ENCODE peak calls at places on chromosomes 7 and 10, in six cellular contexts. S is substantia nigra; I is tibial nerve; L is CD4-positive, alpha-beta T cell; B is HepG2; O is fibroblast of lung. W is an unnamed sample.

GRCh38 chr10:87635498-87636312 is 24.0 kb upstream of the PAPSS2 start:
- DNase-seq in S (no peak), L (no peak), I (no peak), O (peak), B (peak), W (peak)

GRCh38 chr10:14468726-14469125 is 138.0 kb upstream of the FRMD4A start:
- DNase-seq in I (no peak), O (no peak), L (no peak), B (no peak), S (no peak), W (no peak)

GRCh38 chr7:97064972-97065587 is 40.4 kb upstream of the DLX5 start:
- DNase-seq in O (peak), L (no peak), I (peak), S (no peak), B (peak), W (peak)

GRCh38 chr10:44832595-44833390 is 78.3 kb upstream of the TMEM72 start:
- DNase-seq in B (no peak), O (no peak), I (no peak), L (no peak), S (no peak), W (no peak)

GRCh38 chr7:37920619-37921339 is at the start of gene EPDR1:
- DNase-seq in B (peak), L (peak), O (peak), I (peak), S (peak), W (peak)

GRCh38 chr10:2839081-2839725 is 228.1 kb upstream of the PFKP start:
- DNase-seq in S (no peak), I (peak), B (peak), L (no peak), O (no peak), W (peak)

GRCh38 chr10:100909506-100910260 is 3.1 kb upstream of the SLF2 start:
- DNase-seq in I (no peak), B (no peak), S (no peak), L (no peak), O (no peak), W (no peak)

GRCh38 chr10:62399211-62399610 is 25.0 kb downstream of the ZNF365 start:
- DNase-seq in S (no peak), L (no peak), O (peak), I (no peak), B (no peak), W (no peak)

GRCh38 chr7:30473903-30474302 is 4.7 kb downstream of the NOD1 start:
- DNase-seq in L (no peak), O (no peak), B (no peak), I (no peak), S (no peak), W (no peak)

GRCh38 chr10:12194752-12195271 is 879 bp downstream of the NUDT5 start:
- DNase-seq in S (no peak), O (peak), L (peak), B (no peak), I (peak), W (peak)

GRCh38 chr10:100826983-100827818 is 81.8 kb downstream of the PAX2 start:
- DNase-seq in S (no peak), L (peak), O (no peak), B (no peak), I (no peak), W (peak)

GRCh38 chr10:80161321-80162084 is 29.0 kb downstream of the PLAC9 start:
- DNase-seq in I (no peak), S (no peak), B (peak), O (no peak), L (no peak), W (no peak)

GRCh38 chr10:29676732-29677131 is 42.0 kb upstream of the SVIL start:
- DNase-seq in S (no peak), L (no peak), B (no peak), I (no peak), O (no peak), W (no peak)

GRCh38 chr7:134885967-134886352 is 100.3 kb upstream of the AGBL3 start:
- DNase-seq in S (no peak), L (no peak), B (peak), I (no peak), O (peak), W (no peak)

GRCh38 chr10:118522791-118523498 is 72.5 kb downstream of the PRLHR start:
- DNase-seq in L (no peak), S (no peak), I (no peak), O (peak), B (no peak), W (no peak)

GRCh38 chr10:44982114-44982460 is 3.5 kb upstream of the DEPP1 start:
- DNase-seq in L (no peak), I (no peak), O (peak), S (no peak), B (no peak), W (no peak)

GRCh38 chr7:232571-233455 is 40.4 kb downstream of the FAM20C start:
- DNase-seq in B (no peak), I (no peak), L (no peak), O (peak), S (no peak), W (no peak)

GRCh38 chr10:114869500-114869899 is 47.9 kb downstream of the FHIP2A start:
- DNase-seq in B (no peak), O (peak), L (no peak), S (no peak), I (no peak), W (no peak)

GRCh38 chr10:33273295-33274002 is 61.0 kb downstream of the NRP1 start:
- DNase-seq in L (no peak), B (peak), I (peak), O (peak), S (no peak), W (peak)

GRCh38 chr7:100190059-100190711 is 12.5 kb downstream of the STAG3 start:
- DNase-seq in O (peak), S (no peak), B (peak), I (no peak), L (no peak), W (peak)

GRCh38 chr10:100742067-100742771 is 3.2 kb upstream of the PAX2 start:
- DNase-seq in S (no peak), I (no peak), L (no peak), O (no peak), B (no peak), W (no peak)

GRCh38 chr7:55592492-55592891 is 20.2 kb upstream of the VOPP1 start:
- DNase-seq in S (no peak), O (no peak), B (no peak), I (no peak), L (no peak), W (no peak)

GRCh38 chr7:74001150-74001494 is 26.9 kb upstream of the ELN start:
- DNase-seq in L (no peak), B (no peak), I (no peak), O (no peak), S (no peak), W (no peak)

GRCh38 chr7:44738876-44739665 is 9.6 kb upstream of the ZMIZ2 start:
- DNase-seq in S (no peak), I (no peak), B (no peak), O (no peak), L (no peak), W (no peak)

GRCh38 chr7:81410471-81411117 is 359.3 kb downstream of the HGF start:
- DNase-seq in I (no peak), S (no peak), B (no peak), O (no peak), L (no peak), W (no peak)

GRCh38 chr10:132264966-132265877 is 42.5 kb downstream of the STK32C start:
- DNase-seq in B (no peak), L (no peak), O (peak), I (no peak), S (no peak), W (no peak)

GRCh38 chr10:7337431-7338171 is 73.2 kb downstream of the SFMBT2 start:
- DNase-seq in L (no peak), O (no peak), B (no peak), S (peak), I (no peak), W (no peak)

GRCh38 chr7:36668080-36668479 is 56.2 kb downstream of the AOAH start:
- DNase-seq in I (no peak), S (no peak), B (no peak), L (no peak), O (peak), W (no peak)

GRCh38 chr10:20105931-20106330 is 289.7 kb downstream of the PLXDC2 start:
- DNase-seq in O (peak), L (no peak), S (no peak), B (no peak), I (no peak), W (no peak)

GRCh38 chr10:78936412-78937342 is 132.1 kb upstream of the ZMIZ1 start:
- DNase-seq in O (no peak), S (no peak), B (no peak), L (no peak), I (no peak), W (no peak)

GRCh38 chr7:139358541-139359365 is 941 bp upstream of the LUC7L2 start:
- DNase-seq in L (peak), O (peak), S (no peak), I (no peak), B (no peak), W (peak)

GRCh38 chr7:150450491-150450992 is at the start of gene GIMAP8:
- DNase-seq in O (no peak), B (no peak), L (peak), I (peak), S (peak), W (peak)

GRCh38 chr10:110504111-110504735 is 6.5 kb downstream of the DUSP5 start:
- DNase-seq in O (peak), B (no peak), I (peak), L (peak), S (peak), W (peak)

DNA sequence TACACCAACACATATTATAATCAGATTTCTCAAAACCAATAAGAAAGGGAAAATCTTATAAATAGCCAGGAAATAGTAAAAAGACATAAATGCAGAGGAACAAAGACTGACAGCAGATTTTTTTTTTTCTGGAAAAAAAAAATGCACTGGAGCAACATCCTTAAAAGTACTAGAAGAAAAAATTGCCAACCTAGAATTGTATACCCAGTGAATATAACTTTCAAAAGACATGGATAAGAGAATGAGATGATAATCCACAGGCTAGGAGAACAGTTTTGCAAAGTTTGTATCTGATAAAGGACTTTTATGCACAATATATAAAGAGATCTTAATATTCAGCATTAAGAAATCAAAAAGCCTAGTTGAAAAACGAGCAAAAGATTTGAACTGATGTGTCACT is 554.0 kb downstream of the AUTS2 start:
- DNase-seq in S (no peak), O (no peak), B (no peak), L (no peak), I (no peak), W (no peak)
- H3K27ac ChIP-seq in S (no peak), O (no peak), B (no peak), L (no peak), I (no peak), W (no peak)

GRCh38 chr7:157693071-157693520 is 356.3 kb downstream of the DNAJB6 start:
- DNase-seq in S (no peak), L (no peak), I (no peak), O (no peak), B (no peak), W (no peak)
- H3K27ac ChIP-seq in S (no peak), L (no peak), I (no peak), O (no peak), B (no peak), W (no peak)

GRCh38 chr7:2757904-2758672 is 70.1 kb downstream of the AMZ1 start:
- DNase-seq in O (peak), S (no peak), L (peak), I (peak), B (peak), W (peak)

GRCh38 chr7:2761131-2761624 is 73.2 kb downstream of the AMZ1 start:
- DNase-seq in O (no peak), I (no peak), S (no peak), L (no peak), B (no peak), W (no peak)

GRCh38 chr7:2760098-2760889 is 72.3 kb downstream of the AMZ1 start:
- DNase-seq in O (peak), L (no peak), B (peak), I (peak), S (no peak), W (peak)

GRCh38 chr7:2758673-2759603 is 70.9 kb downstream of the AMZ1 start:
- DNase-seq in B (no peak), O (no peak), L (no peak), I (no peak), S (no peak), W (peak)

DNA sequence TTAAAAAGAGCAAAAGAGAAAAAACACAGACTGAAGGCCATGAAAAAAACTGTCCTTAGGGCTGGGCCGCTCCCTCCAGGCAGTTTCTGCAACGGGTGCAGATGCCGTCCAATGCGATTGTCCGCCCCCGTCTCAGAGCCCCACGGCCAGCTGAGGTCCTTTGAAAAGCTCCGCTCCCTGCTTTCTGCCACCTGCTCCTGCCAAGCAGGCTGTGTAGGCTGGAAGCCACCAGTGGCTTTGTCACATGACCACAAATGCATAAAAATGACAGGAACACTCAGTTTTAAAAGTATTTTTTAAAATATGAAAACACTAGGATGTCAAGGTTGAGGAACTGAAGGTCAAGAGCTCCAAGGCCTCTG is 71.7 kb downstream of the AMZ1 start:
- DNase-seq in B (no peak), I (no peak), S (no peak), O (no peak), L (no peak), W (no peak)
- H3K27ac ChIP-seq in B (no peak), I (peak), S (peak), O (peak), L (no peak), W (peak)

GRCh38 chr10:72276013-72276387 is 2.3 kb downstream of the DDIT4 start:
- DNase-seq in L (no peak), B (no peak), S (no peak), O (no peak), I (no peak), W (peak)
- H3K27ac ChIP-seq in L (peak), B (peak), S (peak), O (no peak), I (peak), W (peak)

DNA sequence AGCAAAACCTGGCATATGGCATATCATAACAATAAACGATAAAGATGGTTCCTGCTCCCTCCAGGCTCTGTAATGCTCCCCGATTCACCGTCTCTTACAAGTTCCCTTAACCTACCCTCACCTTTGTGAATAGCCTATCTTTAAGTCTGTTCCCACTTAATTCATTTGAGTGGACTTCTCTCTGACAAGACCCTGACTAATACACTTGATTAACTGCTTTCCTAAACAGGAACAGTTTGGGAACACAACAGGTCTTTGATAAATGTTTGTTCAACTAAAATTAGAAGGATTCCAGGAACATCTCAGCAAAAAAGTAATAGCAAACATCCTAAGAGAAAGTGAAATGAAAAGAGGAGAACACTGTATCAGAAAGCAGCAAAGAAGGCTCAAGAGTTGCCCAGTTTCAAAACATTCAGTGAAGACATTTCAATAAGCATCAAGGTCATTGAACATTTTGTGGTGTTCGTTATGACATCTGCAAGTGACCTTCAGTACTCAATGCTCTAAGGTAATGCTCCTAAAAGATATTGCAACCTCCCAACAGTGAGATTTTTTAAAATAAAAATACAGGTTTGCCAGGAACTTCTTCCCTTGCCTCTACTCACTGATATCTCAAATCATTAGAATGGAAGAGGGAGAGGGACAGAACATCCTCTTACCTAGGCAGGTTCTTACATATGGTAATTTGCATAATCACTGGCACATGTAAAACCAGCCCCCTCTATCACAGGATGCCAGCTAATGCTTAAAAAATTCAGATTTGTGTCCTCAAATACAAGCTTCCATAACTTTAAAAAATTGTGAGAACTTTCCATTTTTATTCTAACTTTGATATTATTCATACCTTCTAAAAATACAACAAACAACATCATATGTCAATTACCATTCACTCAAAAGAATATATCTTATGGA is 11.4 kb upstream of the ARHGAP12 start:
- DNase-seq in S (no peak), L (no peak), I (no peak), B (no peak), O (peak), W (no peak)
- H3K27ac ChIP-seq in S (no peak), L (no peak), I (peak), B (peak), O (peak), W (no peak)

GRCh38 chr7:132142006-132142405 is 434.3 kb downstream of the PLXNA4 start:
- DNase-seq in S (no peak), B (no peak), I (no peak), L (no peak), O (no peak), W (no peak)

GRCh38 chr7:132141109-132141508 is 435.2 kb downstream of the PLXNA4 start:
- DNase-seq in S (no peak), L (no peak), O (peak), B (no peak), I (no peak), W (no peak)

GRCh38 chr7:132148876-132149275 is 427.4 kb downstream of the PLXNA4 start:
- DNase-seq in O (no peak), B (no peak), S (no peak), I (no peak), L (no peak), W (no peak)

GRCh38 chr7:132145466-132145865 is 430.8 kb downstream of the PLXNA4 start:
- DNase-seq in I (peak), L (no peak), B (no peak), S (no peak), O (peak), W (no peak)

DNA sequence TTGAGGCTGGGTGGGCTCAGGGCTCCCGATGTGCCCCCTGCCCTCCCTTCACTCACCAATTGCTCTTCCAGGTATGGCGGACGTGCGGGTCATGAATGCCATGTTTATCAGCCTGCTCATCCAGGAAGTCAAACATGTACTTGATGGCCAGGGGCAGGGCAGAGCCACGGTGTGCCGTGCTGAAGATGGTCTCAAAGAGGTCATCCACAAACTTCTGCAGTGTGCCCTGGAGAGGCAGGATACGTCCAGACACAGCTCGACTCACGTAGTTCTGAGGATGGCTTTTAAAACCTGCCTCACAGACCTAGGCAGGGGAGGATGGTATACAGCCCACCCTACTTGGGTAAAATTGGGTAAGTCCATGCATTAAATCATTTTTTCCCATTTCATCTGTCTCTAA is 431.2 kb downstream of the PLXNA4 start:
- DNase-seq in B (no peak), S (no peak), O (no peak), L (no peak), I (no peak), W (no peak)
- H3K27ac ChIP-seq in B (no peak), S (no peak), O (no peak), L (no peak), I (no peak), W (no peak)

GRCh38 chr7:7922684-7923385 is 45.8 kb upstream of the GLCCI1 start:
- DNase-seq in S (no peak), O (no peak), L (no peak), B (peak), I (no peak), W (peak)
- H3K27ac ChIP-seq in S (no peak), O (no peak), L (no peak), B (no peak), I (no peak), W (no peak)

DNA sequence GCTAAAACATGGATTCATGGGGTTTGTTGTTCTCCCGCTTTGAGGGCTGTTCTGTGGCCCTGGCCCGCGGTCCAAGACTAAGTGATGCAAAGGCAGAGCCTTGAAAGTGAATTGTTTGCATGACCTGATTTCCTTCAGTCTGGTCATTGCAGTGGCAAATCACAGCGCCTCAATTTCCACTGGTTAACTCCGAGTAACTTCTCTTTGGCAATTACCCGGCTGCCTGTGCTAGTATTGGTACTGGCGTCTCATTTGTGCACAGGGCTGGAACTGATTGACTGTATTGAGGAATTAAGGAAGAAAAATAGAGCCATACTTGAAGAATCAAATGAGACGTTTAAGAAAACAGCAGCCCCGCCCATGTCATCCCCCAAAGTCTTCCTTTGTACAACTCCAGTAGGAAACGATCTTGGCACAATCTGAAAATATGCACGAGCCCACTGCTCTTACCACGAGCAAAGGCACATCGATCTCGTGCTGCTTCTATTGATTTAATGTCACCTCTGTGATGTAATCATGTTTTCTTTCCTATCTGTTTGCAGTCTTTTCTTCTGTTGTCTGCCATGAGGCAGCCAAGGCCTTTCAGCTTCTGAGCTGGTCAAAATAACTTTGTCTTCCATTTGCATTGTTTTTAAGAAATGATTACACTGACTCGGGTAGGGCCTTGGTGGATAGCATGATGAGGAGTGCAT is 60.6 kb upstream of the SHH start:
- DNase-seq in I (no peak), B (no peak), O (no peak), S (no peak), L (no peak), W (no peak)
- H3K27ac ChIP-seq in I (no peak), B (no peak), O (no peak), S (no peak), L (no peak), W (no peak)